ENCODE peak calls at places on chromosomes 11 and 22, in four cellular contexts. B is mammary epithelial cell, O is GM23338, A is HCT116. I is an unnamed sample.

GRCh38 chr11:118565062-118565461 is 669 bp downstream of the IFT46 start:
- DNase-seq in B (peak), O (peak), A (no peak), I (no peak)

GRCh38 chr11:133115099-133115498 is 417.2 kb downstream of the OPCML start:
- DNase-seq in B (no peak), O (no peak), A (no peak), I (no peak)

GRCh38 chr11:72594493-72595291 is 79.5 kb downstream of the PDE2A start:
- DNase-seq in B (no peak), O (peak), A (no peak), I (no peak)

GRCh38 chr22:24521791-24522245 is 26.7 kb downstream of the UPB1 start:
- DNase-seq in B (peak), O (peak), A (peak), I (no peak)

GRCh38 chr11:69822676-69823494 is 3.7 kb upstream of the FGF3 start:
- DNase-seq in B (no peak), O (no peak), A (no peak), I (no peak)

GRCh38 chr22:33575041-33575440 is 345.2 kb downstream of the LARGE1 start:
- DNase-seq in B (no peak), O (no peak), A (no peak), I (no peak)

GRCh38 chr11:81237139-81237538 is 1496.5 kb downstream of the FAM181B start:
- DNase-seq in B (peak), O (peak), A (no peak), I (peak)

GRCh38 chr11:119006696-119007095 is 8.8 kb downstream of the CENATAC start:
- DNase-seq in B (no peak), O (no peak), A (no peak), I (no peak)

GRCh38 chr22:33640900-33641299 is 279.4 kb downstream of the LARGE1 start:
- DNase-seq in B (no peak), O (peak), A (no peak), I (no peak)

GRCh38 chr11:36373040-36374010 is 77.2 kb downstream of the PRR5L start:
- DNase-seq in B (no peak), O (no peak), A (no peak), I (peak)

GRCh38 chr11:81644239-81644840 is 1089.3 kb downstream of the FAM181B start:
- DNase-seq in B (peak), O (peak), A (peak), I (peak)

GRCh38 chr11:76149713-76150112 is 56.6 kb downstream of the WNT11 start:
- DNase-seq in B (no peak), O (no peak), A (no peak), I (no peak)

GRCh38 chr11:107999759-108000455 is 8.8 kb upstream of the CUL5 start:
- DNase-seq in B (peak), O (peak), A (peak), I (peak)

GRCh38 chr22:50399751-50400331 is 56.7 kb downstream of the PPP6R2 start:
- DNase-seq in B (no peak), O (peak), A (peak), I (no peak)

GRCh38 chr22:27152033-27152432 is 494.6 kb downstream of the MIAT start:
- DNase-seq in B (no peak), O (no peak), A (no peak), I (no peak)

GRCh38 chr11:90241414-90241813 is 18.6 kb upstream of the CHORDC1 start:
- DNase-seq in B (no peak), O (no peak), A (no peak), I (no peak)

GRCh38 chr11:102546427-102546826 is 15.9 kb upstream of the MMP7 start:
- DNase-seq in B (no peak), O (no peak), A (no peak), I (no peak)

GRCh38 chr11:38191101-38191500 is 1593.1 kb upstream of the RAG2 start:
- DNase-seq in B (no peak), O (no peak), A (no peak), I (no peak)

GRCh38 chr11:134151083-134151747 is 72.6 kb downstream of the NCAPD3 start:
- DNase-seq in B (no peak), O (no peak), A (no peak), I (no peak)

GRCh38 chr11:33770236-33770635 is 4.1 kb downstream of the FBXO3 start:
- DNase-seq in B (no peak), O (no peak), A (no peak), I (no peak)

GRCh38 chr11:4464216-4465159 is 15.4 kb downstream of the OR52K2 start:
- DNase-seq in B (peak), O (peak), A (peak), I (no peak)

GRCh38 chr11:5507586-5508305 is 2.0 kb downstream of the UBQLN3 start:
- DNase-seq in B (no peak), O (no peak), A (no peak), I (no peak)

GRCh38 chr22:29801153-29801552 is 34.0 kb downstream of the UQCR10 start:
- DNase-seq in B (no peak), O (peak), A (no peak), I (no peak)

GRCh38 chr11:78197816-78198215 is 9.1 kb downstream of the USP35 start:
- DNase-seq in B (no peak), O (no peak), A (no peak), I (no peak)

GRCh38 chr11:98227266-98227665 is 793.5 kb upstream of the CNTN5 start:
- DNase-seq in B (no peak), O (no peak), A (no peak), I (peak)

GRCh38 chr11:73201249-73201648 is 16.8 kb upstream of the P2RY2 start:
- DNase-seq in B (no peak), O (peak), A (no peak), I (no peak)

GRCh38 chr22:49764151-49764581 is 63.5 kb downstream of the BRD1 start:
- DNase-seq in B (no peak), O (no peak), A (no peak), I (no peak)

GRCh38 chr11:18912883-18913282 is 26.3 kb downstream of the MRGPRX1 start:
- DNase-seq in B (no peak), O (peak), A (no peak), I (no peak)

GRCh38 chr11:123588117-123588815 is 66.2 kb downstream of the SCN3B start:
- DNase-seq in B (no peak), O (no peak), A (no peak), I (no peak)

GRCh38 chr11:44909557-44909956 is 41.1 kb downstream of the TP53I11 start:
- DNase-seq in B (no peak), O (no peak), A (no peak), I (no peak)

GRCh38 chr11:61111786-61112517 is 9.7 kb downstream of the CD5 start:
- DNase-seq in B (no peak), O (no peak), A (no peak), I (no peak)

GRCh38 chr11:86916330-86916729 is 38.9 kb downstream of the FZD4 start:
- DNase-seq in B (peak), O (no peak), A (peak), I (peak)

GRCh38 chr11:4066960-4067359 is 27.6 kb upstream of the RRM1 start:
- DNase-seq in B (no peak), O (no peak), A (no peak), I (no peak)

GRCh38 chr11:116112031-116112935 is 608.1 kb upstream of the CADM1 start:
- DNase-seq in B (peak), O (no peak), A (no peak), I (no peak)

GRCh38 chr11:50174189-50174588 is 141.5 kb downstream of the OR4C45 start:
- DNase-seq in B (peak), O (no peak), A (no peak), I (no peak)

GRCh38 chr11:64638017-64638664 is 47.1 kb downstream of the SLC22A12 start:
- DNase-seq in B (no peak), O (peak), A (no peak), I (no peak)
- TF ChIP-seq EZH2 in B (no peak), O (no peak), A (no peak), I (no peak)

DNA sequence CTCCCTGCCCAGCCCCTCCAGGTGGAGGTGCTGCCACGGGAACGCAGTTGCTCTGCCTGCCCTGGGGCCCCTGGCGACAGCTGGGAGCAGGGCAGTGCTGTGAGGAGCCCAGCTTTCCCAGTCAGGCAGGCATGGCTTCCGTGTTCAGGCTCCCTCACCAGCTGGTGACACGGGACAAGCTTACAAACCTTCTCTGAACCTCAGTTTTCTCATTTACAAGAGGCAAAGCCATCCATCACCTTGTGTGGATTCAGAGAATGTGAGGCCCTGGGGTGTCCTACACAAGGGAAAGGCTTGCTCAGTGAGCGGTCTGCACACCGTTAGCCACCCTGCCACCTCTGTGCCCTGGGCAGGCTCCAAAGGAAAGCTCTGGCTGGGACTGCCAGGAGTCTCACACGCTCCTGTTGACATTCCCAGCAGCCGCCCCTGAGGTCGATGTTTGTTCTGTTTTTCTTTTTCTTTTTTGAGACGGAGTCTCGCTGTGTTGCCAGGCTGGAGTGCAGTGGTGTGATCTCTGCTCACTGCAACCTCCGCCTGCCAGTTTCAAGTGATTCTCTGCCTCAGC is 23.5 kb downstream of the SUN2 start:
- DNase-seq in B (no peak), O (no peak), A (no peak), I (no peak)
- TF ChIP-seq EZH2 in B (no peak), O (no peak), A (no peak), I (no peak)

GRCh38 chr11:117509543-117509942 is 181.9 kb downstream of the CEP164 start:
- DNase-seq in B (no peak), O (no peak), A (no peak), I (no peak)

GRCh38 chr11:117511981-117512448 is 184.4 kb downstream of the CEP164 start:
- DNase-seq in B (no peak), O (no peak), A (no peak), I (no peak)

GRCh38 chr11:117510646-117511045 is 183.0 kb downstream of the CEP164 start:
- DNase-seq in B (no peak), O (no peak), A (no peak), I (no peak)

GRCh38 chr11:117513666-117514065 is 186.0 kb downstream of the CEP164 start:
- DNase-seq in B (no peak), O (no peak), A (no peak), I (no peak)

GRCh38 chr11:117511483-117511934 is 183.9 kb downstream of the CEP164 start:
- DNase-seq in B (no peak), O (no peak), A (no peak), I (no peak)
- TF ChIP-seq EZH2 in B (no peak), O (no peak), A (no peak), I (no peak)

GRCh38 chr11:2927493-2927800 is 1.8 kb downstream of the PHLDA2 start:
- DNase-seq in B (no peak), O (no peak), A (no peak), I (no peak)

GRCh38 chr11:2929511-2929879 is 275 bp upstream of the PHLDA2 start:
- DNase-seq in B (peak), O (no peak), A (peak), I (no peak)

GRCh38 chr11:2929880-2930704 is 872 bp upstream of the PHLDA2 start:
- DNase-seq in B (peak), O (peak), A (peak), I (no peak)

GRCh38 chr11:2927851-2928604 is 1.2 kb downstream of the PHLDA2 start:
- DNase-seq in B (peak), O (no peak), A (no peak), I (no peak)

GRCh38 chr11:2928605-2929510 is at the start of gene PHLDA2:
- DNase-seq in B (peak), O (peak), A (peak), I (no peak)
- TF ChIP-seq EZH2 in B (no peak), O (peak), A (no peak), I (peak)

GRCh38 chr22:44941176-44941575 is 68.6 kb downstream of the PHF21B start:
- DNase-seq in B (no peak), O (no peak), A (no peak), I (no peak)

GRCh38 chr22:44942056-44942455 is 67.7 kb downstream of the PHF21B start:
- DNase-seq in B (no peak), O (no peak), A (no peak), I (no peak)

GRCh38 chr22:44938886-44939285 is 70.9 kb downstream of the PHF21B start:
- DNase-seq in B (no peak), O (no peak), A (no peak), I (no peak)

GRCh38 chr22:44939451-44939850 is 70.4 kb downstream of the PHF21B start:
- DNase-seq in B (no peak), O (no peak), A (no peak), I (no peak)

GRCh38 chr22:44940121-44940520 is 69.7 kb downstream of the PHF21B start:
- DNase-seq in B (no peak), O (peak), A (no peak), I (no peak)
- TF ChIP-seq EZH2 in B (no peak), O (no peak), A (no peak), I (no peak)

DNA sequence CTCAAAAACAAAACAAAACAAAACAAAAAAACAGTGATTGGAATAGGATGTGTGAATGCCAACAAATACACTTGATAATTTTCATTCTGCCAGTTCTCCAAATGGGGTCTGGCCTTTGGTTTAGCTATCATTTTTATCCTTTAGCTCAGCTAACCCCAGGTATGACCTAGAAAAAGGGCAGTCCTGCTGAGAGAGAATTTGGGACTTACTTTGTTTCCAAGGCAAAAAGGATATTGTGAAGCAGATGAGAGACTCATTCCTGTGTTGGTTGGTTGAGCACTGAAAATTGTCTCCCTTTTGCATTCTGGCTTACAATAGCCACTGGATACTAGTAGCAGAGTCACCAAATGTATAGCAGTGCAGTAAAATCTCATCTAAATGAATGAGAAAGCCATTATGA is 8.9 kb downstream of the TTC9C start:
- DNase-seq in B (no peak), O (no peak), A (no peak), I (no peak)
- TF ChIP-seq EZH2 in B (no peak), O (no peak), A (no peak), I (no peak)

GRCh38 chr11:114060402-114061052 is 1.0 kb downstream of the ZBTB16 start:
- DNase-seq in B (peak), O (peak), A (no peak), I (no peak)
- TF ChIP-seq EZH2 in B (peak), O (no peak), A (no peak), I (no peak)

DNA sequence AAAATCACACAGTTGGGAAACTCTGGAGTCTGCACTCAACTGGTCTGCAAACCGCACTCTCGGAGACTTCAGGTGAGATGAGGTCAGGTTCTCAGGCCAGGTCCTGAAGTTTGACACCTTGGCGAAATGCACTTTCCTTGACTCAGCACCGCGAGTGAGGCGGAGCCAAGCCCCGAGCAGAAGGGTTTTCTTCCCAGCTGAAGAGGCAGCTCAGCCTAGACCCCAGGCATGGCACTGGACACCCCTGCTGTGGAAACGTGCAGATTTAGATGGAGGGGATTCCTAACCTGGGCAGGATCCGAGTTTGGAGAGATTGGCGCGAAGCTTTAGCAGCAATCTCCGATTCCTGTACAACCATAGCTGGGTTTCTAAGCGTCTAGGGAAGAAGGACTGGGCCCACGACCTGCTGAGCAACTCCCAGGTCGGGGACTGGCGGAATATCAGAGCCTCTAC is 835 bp upstream of the MYOD1 start:
- DNase-seq in B (no peak), O (peak), A (no peak), I (no peak)
- TF ChIP-seq EZH2 in B (no peak), O (peak), A (no peak), I (no peak)

DNA sequence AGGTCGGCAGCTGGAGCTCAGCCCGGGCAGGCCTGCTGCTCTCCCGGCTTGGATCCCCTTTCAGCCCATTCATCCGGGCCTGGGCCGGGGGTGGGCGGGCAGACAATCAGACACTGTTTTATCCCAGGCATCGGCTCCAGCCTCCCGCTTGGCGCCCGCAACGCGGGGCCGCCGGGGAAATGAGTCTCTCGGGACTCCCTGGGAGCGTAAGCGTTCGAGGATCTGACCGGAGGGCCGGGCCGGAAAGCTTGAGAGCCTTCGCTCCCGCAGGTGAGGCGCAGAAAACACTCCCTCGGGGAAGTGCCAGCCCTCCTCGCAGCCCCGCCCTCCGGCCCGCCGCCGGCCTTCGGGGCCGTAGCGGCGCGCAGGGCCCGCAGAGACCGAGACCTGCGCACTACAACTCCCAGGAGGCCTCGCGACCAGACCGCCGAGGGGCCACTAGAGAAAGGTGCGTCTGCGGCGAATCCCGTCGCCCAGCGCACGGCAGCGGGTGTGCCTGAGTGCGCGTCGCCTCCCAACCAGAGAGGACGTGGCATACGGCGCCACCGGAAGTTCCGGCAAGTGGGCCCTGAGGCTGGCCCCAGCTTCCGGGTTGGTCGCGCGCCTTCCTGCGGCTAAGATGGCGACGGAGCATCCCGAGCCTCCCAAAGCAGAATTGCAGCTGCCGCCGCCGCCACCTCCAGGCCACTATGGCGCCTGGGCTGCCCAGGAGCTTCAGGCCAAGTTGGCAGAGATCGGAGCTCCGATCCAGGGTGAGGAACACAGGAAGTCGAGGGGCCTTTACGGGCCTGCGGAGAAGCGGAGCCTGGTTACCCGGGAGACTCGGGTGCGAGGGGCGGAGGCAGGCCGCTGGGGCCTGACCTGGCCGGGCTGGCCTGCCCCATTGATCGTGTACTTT is at the start of gene SF3B2:
- DNase-seq in B (peak), O (peak), A (peak), I (peak)
- TF ChIP-seq EZH2 in B (no peak), O (no peak), A (no peak), I (no peak)